ENCODE peak calls at places on chromosome 1, in eight cellular contexts. One of them, this sample, is unnamed.

GRCh38 chr1:8463144-8463927 is 145.4 kb downstream of the SLC45A1 start:
- DNase-seq in GM23248: peak
- DNase-seq in Ammon's horn: peak
- DNase-seq in nucleus accumbens: no peak
- DNase-seq in stimulated activated CD8-positive, alpha-beta memory T cell treated with anti-CD3 and anti-CD28 coated beads, Interleukin-7, amount 100 ng/mL, for 1 hour: no peak
- DNase-seq in stimulated activated CD4-positive, alpha-beta T cell treated with anti-CD3 and anti-CD28 coated beads, TNF-alpha, amount 100 ng/mL, for 1 hour: no peak
- DNase-seq in AG04450: peak
- DNase-seq in activated CD4-positive, alpha-beta T cell treated with anti-CD3 and anti-CD28 coated beads, Interleukin-2, amount 10 ng/mL, durations not matched to agents 7 days and 5 days: no peak
- DNase-seq in this sample: peak

GRCh38 chr1:84298336-84298687 is 3.2 kb upstream of the SAMD13 start:
- DNase-seq in stimulated activated CD8-positive, alpha-beta memory T cell treated with anti-CD3 and anti-CD28 coated beads, Interleukin-7, amount 100 ng/mL, for 1 hour: no peak
- DNase-seq in stimulated activated CD4-positive, alpha-beta T cell treated with anti-CD3 and anti-CD28 coated beads, TNF-alpha, amount 100 ng/mL, for 1 hour: peak
- DNase-seq in AG04450: no peak
- DNase-seq in GM23248: peak
- DNase-seq in Ammon's horn: peak
- DNase-seq in nucleus accumbens: peak
- DNase-seq in activated CD4-positive, alpha-beta T cell treated with anti-CD3 and anti-CD28 coated beads, Interleukin-2, amount 10 ng/mL, durations not matched to agents 7 days and 5 days: peak
- DNase-seq in this sample: peak

GRCh38 chr1:245956225-245956624 is 550.9 kb downstream of the SMYD3 start:
- DNase-seq in stimulated activated CD8-positive, alpha-beta memory T cell treated with anti-CD3 and anti-CD28 coated beads, Interleukin-7, amount 100 ng/mL, for 1 hour: no peak
- DNase-seq in activated CD4-positive, alpha-beta T cell treated with anti-CD3 and anti-CD28 coated beads, Interleukin-2, amount 10 ng/mL, durations not matched to agents 7 days and 5 days: peak
- DNase-seq in AG04450: no peak
- DNase-seq in nucleus accumbens: no peak
- DNase-seq in Ammon's horn: no peak
- DNase-seq in stimulated activated CD4-positive, alpha-beta T cell treated with anti-CD3 and anti-CD28 coated beads, TNF-alpha, amount 100 ng/mL, for 1 hour: no peak
- DNase-seq in GM23248: no peak
- DNase-seq in this sample: no peak

GRCh38 chr1:149962039-149962647 is 25.5 kb upstream of the MTMR11 start:
- DNase-seq in stimulated activated CD8-positive, alpha-beta memory T cell treated with anti-CD3 and anti-CD28 coated beads, Interleukin-7, amount 100 ng/mL, for 1 hour: no peak
- DNase-seq in GM23248: peak
- DNase-seq in Ammon's horn: peak
- DNase-seq in stimulated activated CD4-positive, alpha-beta T cell treated with anti-CD3 and anti-CD28 coated beads, TNF-alpha, amount 100 ng/mL, for 1 hour: no peak
- DNase-seq in nucleus accumbens: no peak
- DNase-seq in activated CD4-positive, alpha-beta T cell treated with anti-CD3 and anti-CD28 coated beads, Interleukin-2, amount 10 ng/mL, durations not matched to agents 7 days and 5 days: peak
- DNase-seq in AG04450: peak
- DNase-seq in this sample: peak

GRCh38 chr1:116731439-116731838 is 22.8 kb upstream of the CD2 start:
- DNase-seq in activated CD4-positive, alpha-beta T cell treated with anti-CD3 and anti-CD28 coated beads, Interleukin-2, amount 10 ng/mL, durations not matched to agents 7 days and 5 days: no peak
- DNase-seq in stimulated activated CD8-positive, alpha-beta memory T cell treated with anti-CD3 and anti-CD28 coated beads, Interleukin-7, amount 100 ng/mL, for 1 hour: no peak
- DNase-seq in GM23248: no peak
- DNase-seq in stimulated activated CD4-positive, alpha-beta T cell treated with anti-CD3 and anti-CD28 coated beads, TNF-alpha, amount 100 ng/mL, for 1 hour: no peak
- DNase-seq in Ammon's horn: no peak
- DNase-seq in AG04450: no peak
- DNase-seq in nucleus accumbens: no peak
- DNase-seq in this sample: no peak

GRCh38 chr1:10415211-10415930 is 14.9 kb upstream of the CENPS start:
- DNase-seq in stimulated activated CD8-positive, alpha-beta memory T cell treated with anti-CD3 and anti-CD28 coated beads, Interleukin-7, amount 100 ng/mL, for 1 hour: no peak
- DNase-seq in activated CD4-positive, alpha-beta T cell treated with anti-CD3 and anti-CD28 coated beads, Interleukin-2, amount 10 ng/mL, durations not matched to agents 7 days and 5 days: peak
- DNase-seq in nucleus accumbens: no peak
- DNase-seq in stimulated activated CD4-positive, alpha-beta T cell treated with anti-CD3 and anti-CD28 coated beads, TNF-alpha, amount 100 ng/mL, for 1 hour: no peak
- DNase-seq in GM23248: peak
- DNase-seq in AG04450: peak
- DNase-seq in Ammon's horn: peak
- DNase-seq in this sample: peak

GRCh38 chr1:28913786-28914227 is 562 bp upstream of the EPB41 start:
- DNase-seq in Ammon's horn: no peak
- DNase-seq in nucleus accumbens: no peak
- DNase-seq in stimulated activated CD4-positive, alpha-beta T cell treated with anti-CD3 and anti-CD28 coated beads, TNF-alpha, amount 100 ng/mL, for 1 hour: no peak
- DNase-seq in activated CD4-positive, alpha-beta T cell treated with anti-CD3 and anti-CD28 coated beads, Interleukin-2, amount 10 ng/mL, durations not matched to agents 7 days and 5 days: no peak
- DNase-seq in GM23248: no peak
- DNase-seq in stimulated activated CD8-positive, alpha-beta memory T cell treated with anti-CD3 and anti-CD28 coated beads, Interleukin-7, amount 100 ng/mL, for 1 hour: no peak
- DNase-seq in AG04450: no peak
- DNase-seq in this sample: no peak

GRCh38 chr1:180310095-180310494 is 80.0 kb downstream of the LHX4 start:
- DNase-seq in Ammon's horn: no peak
- DNase-seq in stimulated activated CD4-positive, alpha-beta T cell treated with anti-CD3 and anti-CD28 coated beads, TNF-alpha, amount 100 ng/mL, for 1 hour: no peak
- DNase-seq in activated CD4-positive, alpha-beta T cell treated with anti-CD3 and anti-CD28 coated beads, Interleukin-2, amount 10 ng/mL, durations not matched to agents 7 days and 5 days: no peak
- DNase-seq in stimulated activated CD8-positive, alpha-beta memory T cell treated with anti-CD3 and anti-CD28 coated beads, Interleukin-7, amount 100 ng/mL, for 1 hour: no peak
- DNase-seq in GM23248: peak
- DNase-seq in nucleus accumbens: no peak
- DNase-seq in AG04450: no peak
- DNase-seq in this sample: peak

This sample was measured in fibroblast of the aortic adventitia.